ENCODE peak calls at places on chromosomes 12 and 14, in six cellular contexts. One of them, this sample, is unnamed.
A peak's percentile ranks its signal among the peaks of the same experiment; 100 is the strongest.

GRCh38 chr12:4526923-4527546 is 11.7 kb upstream of the RAD51AP1 start:
- DNase-seq in mesenchymal stem cell: peak; percentile 38
- DNase-seq in trophoblast cell: peak; percentile 49
- DNase-seq in IMR-90: peak; percentile 16
- DNase-seq in neuronal stem cell: no peak
- DNase-seq in H1: no peak
- DNase-seq in this sample: no peak

GRCh38 chr14:99649219-99649618 is 4.3 kb downstream of the HHIPL1 start:
- DNase-seq in mesenchymal stem cell: no peak
- DNase-seq in trophoblast cell: no peak
- DNase-seq in IMR-90: peak; percentile 62
- DNase-seq in neuronal stem cell: no peak
- DNase-seq in H1: no peak
- DNase-seq in this sample: no peak

GRCh38 chr12:116590561-116590960 is 31.4 kb downstream of the MAP1LC3B2 start:
- DNase-seq in mesenchymal stem cell: no peak
- DNase-seq in trophoblast cell: peak; percentile 93
- DNase-seq in IMR-90: no peak
- DNase-seq in neuronal stem cell: no peak
- DNase-seq in H1: no peak
- DNase-seq in this sample: no peak

GRCh38 chr14:105213396-105213795 is 32.3 kb upstream of the NUDT14 start:
- DNase-seq in mesenchymal stem cell: no peak
- DNase-seq in trophoblast cell: no peak
- DNase-seq in IMR-90: no peak
- DNase-seq in neuronal stem cell: no peak
- DNase-seq in H1: no peak
- DNase-seq in this sample: no peak

GRCh38 chr12:104720346-104721064 is 237.6 kb downstream of the SLC41A2 start:
- DNase-seq in mesenchymal stem cell: peak; percentile 32
- DNase-seq in trophoblast cell: no peak
- DNase-seq in IMR-90: peak; percentile 47
- DNase-seq in neuronal stem cell: no peak
- DNase-seq in H1: no peak
- DNase-seq in this sample: no peak

GRCh38 chr14:77924392-77924948 is 124.6 kb downstream of the ADCK1 start:
- DNase-seq in mesenchymal stem cell: no peak
- DNase-seq in trophoblast cell: no peak
- DNase-seq in IMR-90: no peak
- DNase-seq in neuronal stem cell: no peak
- DNase-seq in H1: no peak
- DNase-seq in this sample: no peak

GRCh38 chr14:69008411-69008810 is 29.3 kb upstream of the ACTN1 start:
- DNase-seq in mesenchymal stem cell: peak; percentile 43
- DNase-seq in trophoblast cell: no peak
- DNase-seq in IMR-90: peak; percentile 64
- DNase-seq in neuronal stem cell: no peak
- DNase-seq in H1: no peak
- DNase-seq in this sample: no peak

GRCh38 chr14:69539631-69540410 is 34.9 kb downstream of the CCDC177 start:
- DNase-seq in mesenchymal stem cell: peak; percentile 46
- DNase-seq in trophoblast cell: peak; percentile 93
- DNase-seq in IMR-90: peak; percentile 56
- DNase-seq in neuronal stem cell: no peak
- DNase-seq in H1: no peak
- DNase-seq in this sample: no peak

GRCh38 chr12:28222081-28222700 is 31.9 kb downstream of the CCDC91 start:
- DNase-seq in mesenchymal stem cell: no peak
- DNase-seq in trophoblast cell: no peak
- DNase-seq in IMR-90: no peak
- DNase-seq in neuronal stem cell: no peak
- DNase-seq in H1: no peak
- DNase-seq in this sample: no peak

GRCh38 chr12:56635539-56636117 is 5.5 kb upstream of the BAZ2A start:
- DNase-seq in mesenchymal stem cell: no peak
- DNase-seq in trophoblast cell: no peak
- DNase-seq in IMR-90: no peak
- DNase-seq in neuronal stem cell: no peak
- DNase-seq in H1: no peak
- DNase-seq in this sample: no peak

GRCh38 chr12:110501378-110501721 is 561 bp downstream of the VPS29 start:
- DNase-seq in mesenchymal stem cell: peak; percentile 63
- DNase-seq in trophoblast cell: peak; percentile 86
- DNase-seq in IMR-90: peak; percentile 31
- DNase-seq in neuronal stem cell: peak; percentile 2
- DNase-seq in H1: no peak
- DNase-seq in this sample: peak; percentile 45

GRCh38 chr12:108305520-108305919 is 33.6 kb downstream of the CMKLR1 start:
- DNase-seq in mesenchymal stem cell: peak; percentile 33
- DNase-seq in trophoblast cell: peak; percentile 87
- DNase-seq in IMR-90: peak; percentile 71
- DNase-seq in neuronal stem cell: no peak
- DNase-seq in H1: no peak
- DNase-seq in this sample: no peak

GRCh38 chr12:26092706-26093105 is 32.1 kb downstream of the BHLHE41 start:
- DNase-seq in mesenchymal stem cell: peak; percentile 46
- DNase-seq in trophoblast cell: no peak
- DNase-seq in IMR-90: peak; percentile 46
- DNase-seq in neuronal stem cell: no peak
- DNase-seq in H1: no peak
- DNase-seq in this sample: no peak

GRCh38 chr14:96083667-96084320 is 44.6 kb downstream of the C14orf132 start:
- DNase-seq in mesenchymal stem cell: no peak
- DNase-seq in trophoblast cell: peak; percentile 18
- DNase-seq in IMR-90: no peak
- DNase-seq in neuronal stem cell: no peak
- DNase-seq in H1: no peak
- DNase-seq in this sample: no peak

GRCh38 chr12:93790472-93791152 is 113.4 kb downstream of the CRADD start:
- DNase-seq in mesenchymal stem cell: peak; percentile 81
- DNase-seq in trophoblast cell: no peak
- DNase-seq in IMR-90: peak; percentile 89
- DNase-seq in neuronal stem cell: no peak
- DNase-seq in H1: no peak
- DNase-seq in this sample: no peak

GRCh38 chr12:1993341-1993740 is 10.9 kb downstream of the DCP1B start:
- DNase-seq in mesenchymal stem cell: peak; percentile 98
- DNase-seq in trophoblast cell: peak; percentile 30
- DNase-seq in IMR-90: peak; percentile 98
- DNase-seq in neuronal stem cell: no peak
- DNase-seq in H1: no peak
- DNase-seq in this sample: no peak

GRCh38 chr12:7293670-7294069 is 10.2 kb upstream of the ACSM4 start:
- DNase-seq in mesenchymal stem cell: no peak
- DNase-seq in trophoblast cell: no peak
- DNase-seq in IMR-90: no peak
- DNase-seq in neuronal stem cell: no peak
- DNase-seq in H1: no peak
- DNase-seq in this sample: no peak

GRCh38 chr12:71594214-71594948 is 69.3 kb downstream of the ZFC3H1 start:
- DNase-seq in mesenchymal stem cell: peak; percentile 5
- DNase-seq in trophoblast cell: peak; percentile 45
- DNase-seq in IMR-90: no peak
- DNase-seq in neuronal stem cell: no peak
- DNase-seq in H1: no peak
- DNase-seq in this sample: no peak

GRCh38 chr12:82425241-82425640 is 66.9 kb downstream of the METTL25 start:
- DNase-seq in mesenchymal stem cell: peak; percentile 19
- DNase-seq in trophoblast cell: peak; percentile 26
- DNase-seq in IMR-90: peak; percentile 73
- DNase-seq in neuronal stem cell: no peak
- DNase-seq in H1: no peak
- DNase-seq in this sample: no peak

GRCh38 chr12:26941251-26941650 is 3.0 kb downstream of the FGFR1OP2 start:
- DNase-seq in mesenchymal stem cell: no peak
- DNase-seq in trophoblast cell: no peak
- DNase-seq in IMR-90: no peak
- DNase-seq in neuronal stem cell: no peak
- DNase-seq in H1: no peak
- DNase-seq in this sample: no peak

GRCh38 chr14:49986344-49987014 is 93.6 kb downstream of the ARF6 start:
- DNase-seq in mesenchymal stem cell: peak; percentile 45
- DNase-seq in trophoblast cell: peak; percentile 14
- DNase-seq in IMR-90: peak; percentile 58
- DNase-seq in neuronal stem cell: no peak
- DNase-seq in H1: no peak
- DNase-seq in this sample: no peak

GRCh38 chr14:23829736-23830474 is 123.7 kb upstream of the DHRS4 start:
- DNase-seq in mesenchymal stem cell: peak; percentile 73
- DNase-seq in trophoblast cell: peak; percentile 78
- DNase-seq in IMR-90: peak; percentile 82
- DNase-seq in neuronal stem cell: no peak
- DNase-seq in H1: no peak
- DNase-seq in this sample: no peak

GRCh38 chr12:49881400-49882247 is 22.1 kb downstream of the FAIM2 start:
- DNase-seq in mesenchymal stem cell: no peak
- DNase-seq in trophoblast cell: no peak
- DNase-seq in IMR-90: no peak
- DNase-seq in neuronal stem cell: no peak
- DNase-seq in H1: no peak
- DNase-seq in this sample: no peak

GRCh38 chr12:49878021-49878420 is 25.7 kb downstream of the FAIM2 start:
- DNase-seq in mesenchymal stem cell: no peak
- DNase-seq in trophoblast cell: no peak
- DNase-seq in IMR-90: no peak
- DNase-seq in neuronal stem cell: no peak
- DNase-seq in H1: no peak
- DNase-seq in this sample: no peak

GRCh38 chr12:49883065-49883464 is 20.6 kb downstream of the FAIM2 start:
- DNase-seq in mesenchymal stem cell: no peak
- DNase-seq in trophoblast cell: no peak
- DNase-seq in IMR-90: no peak
- DNase-seq in neuronal stem cell: no peak
- DNase-seq in H1: no peak
- DNase-seq in this sample: no peak

GRCh38 chr12:49882248-49882850 is 21.4 kb downstream of the FAIM2 start:
- DNase-seq in mesenchymal stem cell: no peak
- DNase-seq in trophoblast cell: no peak
- DNase-seq in IMR-90: no peak
- DNase-seq in neuronal stem cell: peak; percentile 51
- DNase-seq in H1: no peak
- DNase-seq in this sample: no peak

DNA sequence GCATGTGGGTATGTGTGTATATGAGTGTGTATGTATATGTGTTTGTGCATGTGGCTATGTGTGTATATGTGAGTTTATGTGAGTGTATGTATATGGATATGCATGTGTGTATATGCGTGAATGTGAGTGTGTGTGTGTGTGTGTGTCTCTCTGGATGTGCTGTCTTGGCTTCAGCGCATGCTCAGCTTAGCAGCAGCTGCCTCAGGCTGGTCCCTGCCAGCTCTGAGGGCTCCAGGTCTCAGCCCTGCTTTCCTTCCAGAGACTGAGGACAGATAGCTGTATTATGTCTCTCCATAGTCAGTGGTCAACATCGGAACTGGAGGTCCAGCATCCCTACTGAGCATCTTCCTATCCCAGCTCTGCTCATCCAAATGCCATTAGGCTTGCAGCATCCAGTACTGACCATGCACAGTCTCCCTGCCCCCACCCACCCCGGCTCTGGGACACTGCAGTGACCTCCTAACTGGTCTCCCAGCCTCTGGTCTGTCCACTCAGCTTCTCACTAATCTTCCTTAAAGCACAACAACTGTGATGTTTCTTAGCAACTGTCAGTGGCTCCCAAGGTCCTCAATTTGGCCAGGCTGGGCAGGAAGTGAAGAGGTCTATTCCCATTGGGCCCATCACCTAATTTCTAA is 22.8 kb downstream of the FAIM2 start:
- DNase-seq in mesenchymal stem cell: peak; percentile 37
- DNase-seq in trophoblast cell: no peak
- DNase-seq in IMR-90: no peak
- DNase-seq in neuronal stem cell: no peak
- DNase-seq in H1: no peak
- DNase-seq in this sample: no peak
- H4K91ac ChIP-seq in mesenchymal stem cell: peak overlapping the region; percentile 76
- H4K91ac ChIP-seq in trophoblast cell: no peak overlapping the region
- H4K91ac ChIP-seq in IMR-90: no peak overlapping the region
- H4K91ac ChIP-seq in neuronal stem cell: no peak overlapping the region
- H4K91ac ChIP-seq in H1: peak overlapping the region; percentile 40
- H4K91ac ChIP-seq in this sample: no peak overlapping the region

DNA sequence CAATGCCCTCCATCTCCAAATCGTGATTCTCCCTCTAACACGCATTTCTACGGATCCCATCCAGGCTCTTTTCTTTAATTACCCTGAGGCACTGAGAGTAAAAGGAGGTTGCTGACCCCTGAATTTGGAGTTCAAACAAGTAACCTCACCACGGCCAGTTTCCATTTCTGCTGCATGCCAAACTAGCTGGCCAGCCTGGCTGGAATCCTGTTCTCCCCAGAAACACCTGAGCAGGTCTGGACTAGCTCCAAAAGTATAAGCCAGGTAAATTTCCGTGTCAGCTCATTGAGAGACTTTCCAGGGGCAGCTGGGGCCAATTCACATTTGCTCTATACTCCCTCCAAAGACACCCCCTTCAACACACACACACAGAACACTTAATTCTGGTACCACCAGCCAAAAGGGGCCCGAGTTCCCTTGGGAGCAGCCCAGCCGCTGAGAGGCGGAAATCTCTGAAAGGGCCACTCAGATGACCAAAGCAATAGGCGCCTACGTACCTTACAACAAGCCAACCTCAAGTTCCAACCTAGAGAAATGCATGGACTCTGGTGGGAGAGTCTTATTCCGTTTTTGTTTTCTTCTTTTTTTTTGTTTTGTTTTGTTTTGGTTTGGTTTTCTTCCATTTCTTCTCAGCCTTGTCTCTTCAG is 131.4 kb downstream of the NDUFA12 start:
- DNase-seq in mesenchymal stem cell: no peak
- DNase-seq in trophoblast cell: no peak
- DNase-seq in IMR-90: no peak
- DNase-seq in neuronal stem cell: no peak
- DNase-seq in H1: no peak
- DNase-seq in this sample: no peak
- H3K4me2 ChIP-seq in mesenchymal stem cell: no peak overlapping the region
- H3K4me2 ChIP-seq in trophoblast cell: peak overlapping the region; percentile 78
- H3K4me2 ChIP-seq in IMR-90: no peak overlapping the region
- H3K4me2 ChIP-seq in neuronal stem cell: no peak overlapping the region
- H3K4me2 ChIP-seq in H1: peak overlapping the region; percentile 95
- H3K4me2 ChIP-seq in this sample: peak overlapping the region; percentile 76

DNA sequence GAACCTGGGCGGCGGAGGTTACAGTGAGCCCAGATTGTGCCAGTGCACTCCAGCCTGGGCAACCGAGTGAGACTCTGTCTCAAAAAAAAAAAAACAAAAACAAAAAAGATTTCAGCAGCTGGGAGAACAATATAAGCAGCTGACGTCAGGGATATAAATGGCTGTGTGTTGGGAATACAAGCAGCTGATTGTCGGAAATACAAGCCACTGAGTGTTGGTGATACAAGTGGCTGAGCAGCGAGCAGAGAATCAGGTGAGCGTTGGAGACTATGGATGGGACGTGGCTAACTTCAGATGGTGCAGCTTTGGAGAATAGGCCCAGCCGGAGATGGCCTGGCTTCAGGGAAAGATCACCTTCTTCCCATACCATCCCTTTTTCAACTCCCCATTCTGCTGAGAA is 32.0 kb downstream of the PSEN1 start:
- DNase-seq in mesenchymal stem cell: no peak
- DNase-seq in trophoblast cell: no peak
- DNase-seq in IMR-90: no peak
- DNase-seq in neuronal stem cell: no peak
- DNase-seq in H1: no peak
- DNase-seq in this sample: no peak
- H4K91ac ChIP-seq in mesenchymal stem cell: no peak overlapping the region
- H4K91ac ChIP-seq in trophoblast cell: no peak overlapping the region
- H4K91ac ChIP-seq in IMR-90: no peak overlapping the region
- H4K91ac ChIP-seq in neuronal stem cell: no peak overlapping the region
- H4K91ac ChIP-seq in H1: no peak overlapping the region
- H4K91ac ChIP-seq in this sample: no peak overlapping the region

GRCh38 chr12:127820846-127821245 is 446.1 kb upstream of the TMEM132C start:
- DNase-seq in mesenchymal stem cell: no peak
- DNase-seq in trophoblast cell: no peak
- DNase-seq in IMR-90: no peak
- DNase-seq in neuronal stem cell: no peak
- DNase-seq in H1: no peak
- DNase-seq in this sample: no peak
- H3K4me2 ChIP-seq in mesenchymal stem cell: no peak overlapping the region
- H3K4me2 ChIP-seq in trophoblast cell: no peak overlapping the region
- H3K4me2 ChIP-seq in IMR-90: no peak overlapping the region
- H3K4me2 ChIP-seq in neuronal stem cell: no peak overlapping the region
- H3K4me2 ChIP-seq in H1: no peak overlapping the region
- H3K4me2 ChIP-seq in this sample: no peak overlapping the region